ENCODE peak calls at places on chromosomes 5 and 9, in nine cellular contexts. One of them, this sample, is unnamed.

GRCh38 chr5:152255411-152255810 is 149.7 kb downstream of the NMUR2 start:
- DNase-seq in right lobe of liver: no peak
- DNase-seq in cardiac muscle cell: no peak
- DNase-seq in GM23338: no peak
- DNase-seq in adrenal gland: no peak
- DNase-seq in glutamatergic neuron: no peak
- DNase-seq in PC-3: no peak
- DNase-seq in kidney: no peak
- DNase-seq in retinal pigment epithelial cell: no peak
- DNase-seq in this sample: no peak

GRCh38 chr9:94139672-94140417 is 55.6 kb downstream of the PTPDC1 start:
- DNase-seq in right lobe of liver: no peak
- DNase-seq in cardiac muscle cell: no peak
- DNase-seq in GM23338: no peak
- DNase-seq in adrenal gland: peak
- DNase-seq in glutamatergic neuron: peak
- DNase-seq in PC-3: peak
- DNase-seq in kidney: peak
- DNase-seq in retinal pigment epithelial cell: peak
- DNase-seq in this sample: no peak

GRCh38 chr9:98978231-98978681 is 34.5 kb downstream of the COL15A1 start:
- DNase-seq in right lobe of liver: no peak
- DNase-seq in cardiac muscle cell: no peak
- DNase-seq in GM23338: peak
- DNase-seq in adrenal gland: peak
- DNase-seq in glutamatergic neuron: no peak
- DNase-seq in PC-3: no peak
- DNase-seq in kidney: no peak
- DNase-seq in retinal pigment epithelial cell: no peak
- DNase-seq in this sample: no peak

GRCh38 chr5:65938256-65938655 is 11.9 kb downstream of the ERBIN start:
- DNase-seq in right lobe of liver: no peak
- DNase-seq in cardiac muscle cell: no peak
- DNase-seq in GM23338: no peak
- DNase-seq in adrenal gland: no peak
- DNase-seq in glutamatergic neuron: no peak
- DNase-seq in PC-3: no peak
- DNase-seq in kidney: no peak
- DNase-seq in retinal pigment epithelial cell: no peak
- DNase-seq in this sample: no peak

GRCh38 chr9:93568169-93568568 is 8.2 kb upstream of the PHF2 start:
- DNase-seq in right lobe of liver: no peak
- DNase-seq in cardiac muscle cell: no peak
- DNase-seq in GM23338: no peak
- DNase-seq in adrenal gland: peak
- DNase-seq in glutamatergic neuron: no peak
- DNase-seq in PC-3: no peak
- DNase-seq in kidney: no peak
- DNase-seq in retinal pigment epithelial cell: no peak
- DNase-seq in this sample: no peak

GRCh38 chr9:91580136-91580535 is 156.5 kb upstream of the NFIL3 start:
- DNase-seq in right lobe of liver: no peak
- DNase-seq in cardiac muscle cell: peak
- DNase-seq in GM23338: peak
- DNase-seq in adrenal gland: no peak
- DNase-seq in glutamatergic neuron: no peak
- DNase-seq in PC-3: peak
- DNase-seq in kidney: no peak
- DNase-seq in retinal pigment epithelial cell: peak
- DNase-seq in this sample: no peak

GRCh38 chr9:114205171-114206015 is 50.1 kb downstream of the COL27A1 start:
- DNase-seq in right lobe of liver: no peak
- DNase-seq in cardiac muscle cell: no peak
- DNase-seq in GM23338: no peak
- DNase-seq in adrenal gland: no peak
- DNase-seq in glutamatergic neuron: no peak
- DNase-seq in PC-3: no peak
- DNase-seq in kidney: no peak
- DNase-seq in retinal pigment epithelial cell: no peak
- DNase-seq in this sample: no peak

GRCh38 chr5:78899922-78900362 is 85.2 kb downstream of the ARSB start:
- DNase-seq in right lobe of liver: no peak
- DNase-seq in cardiac muscle cell: peak
- DNase-seq in GM23338: peak
- DNase-seq in adrenal gland: peak
- DNase-seq in glutamatergic neuron: peak
- DNase-seq in PC-3: peak
- DNase-seq in kidney: no peak
- DNase-seq in retinal pigment epithelial cell: no peak
- DNase-seq in this sample: no peak

GRCh38 chr5:89397096-89397495 is 514.1 kb upstream of the MEF2C start:
- DNase-seq in right lobe of liver: no peak
- DNase-seq in cardiac muscle cell: no peak
- DNase-seq in GM23338: no peak
- DNase-seq in adrenal gland: no peak
- DNase-seq in glutamatergic neuron: no peak
- DNase-seq in PC-3: peak
- DNase-seq in kidney: no peak
- DNase-seq in retinal pigment epithelial cell: no peak
- DNase-seq in this sample: peak

GRCh38 chr5:23289162-23289561 is 218.2 kb upstream of the PRDM9 start:
- DNase-seq in right lobe of liver: no peak
- DNase-seq in cardiac muscle cell: no peak
- DNase-seq in GM23338: no peak
- DNase-seq in adrenal gland: no peak
- DNase-seq in glutamatergic neuron: no peak
- DNase-seq in PC-3: peak
- DNase-seq in kidney: no peak
- DNase-seq in retinal pigment epithelial cell: no peak
- DNase-seq in this sample: no peak

GRCh38 chr9:123438321-123438720 is 82.3 kb downstream of the CRB2 start:
- DNase-seq in right lobe of liver: no peak
- DNase-seq in cardiac muscle cell: no peak
- DNase-seq in GM23338: no peak
- DNase-seq in adrenal gland: no peak
- DNase-seq in glutamatergic neuron: no peak
- DNase-seq in PC-3: no peak
- DNase-seq in kidney: no peak
- DNase-seq in retinal pigment epithelial cell: peak
- DNase-seq in this sample: no peak

GRCh38 chr9:106420511-106420944 is 442.4 kb upstream of the ZNF462 start:
- DNase-seq in right lobe of liver: no peak
- DNase-seq in cardiac muscle cell: peak
- DNase-seq in GM23338: no peak
- DNase-seq in adrenal gland: no peak
- DNase-seq in glutamatergic neuron: no peak
- DNase-seq in PC-3: peak
- DNase-seq in kidney: no peak
- DNase-seq in retinal pigment epithelial cell: no peak
- DNase-seq in this sample: no peak

GRCh38 chr9:137441289-137441934 is at the start of gene ENTPD8:
- DNase-seq in right lobe of liver: peak
- DNase-seq in cardiac muscle cell: peak
- DNase-seq in GM23338: peak
- DNase-seq in adrenal gland: no peak
- DNase-seq in glutamatergic neuron: peak
- DNase-seq in PC-3: peak
- DNase-seq in kidney: peak
- DNase-seq in retinal pigment epithelial cell: no peak
- DNase-seq in this sample: peak

GRCh38 chr9:80320916-80321315 is 749.2 kb downstream of the TLE4 start:
- DNase-seq in right lobe of liver: no peak
- DNase-seq in cardiac muscle cell: no peak
- DNase-seq in GM23338: no peak
- DNase-seq in adrenal gland: no peak
- DNase-seq in glutamatergic neuron: no peak
- DNase-seq in PC-3: peak
- DNase-seq in kidney: no peak
- DNase-seq in retinal pigment epithelial cell: no peak
- DNase-seq in this sample: no peak

GRCh38 chr5:61881821-61882220 is 424.2 kb upstream of the KIF2A start:
- DNase-seq in right lobe of liver: no peak
- DNase-seq in cardiac muscle cell: no peak
- DNase-seq in GM23338: no peak
- DNase-seq in adrenal gland: no peak
- DNase-seq in glutamatergic neuron: no peak
- DNase-seq in PC-3: no peak
- DNase-seq in kidney: peak
- DNase-seq in retinal pigment epithelial cell: peak
- DNase-seq in this sample: no peak

GRCh38 chr5:131386779-131387178 is 122.9 kb downstream of the CDC42SE2 start:
- DNase-seq in right lobe of liver: no peak
- DNase-seq in cardiac muscle cell: no peak
- DNase-seq in GM23338: peak
- DNase-seq in adrenal gland: no peak
- DNase-seq in glutamatergic neuron: no peak
- DNase-seq in PC-3: peak
- DNase-seq in kidney: no peak
- DNase-seq in retinal pigment epithelial cell: no peak
- DNase-seq in this sample: no peak

GRCh38 chr5:62698756-62699155 is 120.1 kb downstream of the LRRC70 start:
- DNase-seq in right lobe of liver: no peak
- DNase-seq in cardiac muscle cell: no peak
- DNase-seq in GM23338: no peak
- DNase-seq in adrenal gland: no peak
- DNase-seq in glutamatergic neuron: no peak
- DNase-seq in PC-3: no peak
- DNase-seq in kidney: no peak
- DNase-seq in retinal pigment epithelial cell: no peak
- DNase-seq in this sample: no peak

DNA sequence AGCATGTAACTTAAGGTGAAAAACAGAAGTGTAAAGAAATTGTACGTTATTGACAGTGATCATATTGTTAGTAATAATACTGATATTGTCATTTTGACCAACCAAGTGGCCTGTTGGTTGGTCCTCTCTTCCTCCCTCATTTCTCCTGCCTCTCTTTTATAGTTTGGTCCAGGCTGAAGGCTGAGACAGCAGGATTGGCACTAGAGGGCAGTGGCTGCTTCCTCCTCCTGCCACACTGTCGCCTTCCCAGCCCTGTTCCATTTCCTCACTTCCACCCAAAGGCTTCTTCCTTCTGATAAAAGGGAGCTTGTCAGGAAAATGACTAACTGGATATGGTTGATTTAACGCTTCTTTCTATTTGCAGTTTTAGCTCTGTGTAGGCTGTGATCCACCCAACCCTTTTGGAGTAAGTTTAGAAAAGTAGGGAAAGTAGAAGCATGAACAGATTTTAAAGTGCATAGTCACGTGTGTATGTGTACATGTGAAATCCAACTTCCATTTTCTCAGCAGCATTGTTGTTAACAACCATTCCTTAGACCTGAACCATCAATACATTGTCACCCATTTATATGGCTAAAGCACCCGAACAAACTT is 35.6 kb downstream of the PTCD2 start:
- DNase-seq in right lobe of liver: no peak
- DNase-seq in cardiac muscle cell: peak
- DNase-seq in GM23338: peak
- DNase-seq in adrenal gland: no peak
- DNase-seq in glutamatergic neuron: peak
- DNase-seq in PC-3: peak
- DNase-seq in kidney: no peak
- DNase-seq in retinal pigment epithelial cell: no peak
- DNase-seq in this sample: no peak
- TF ChIP-seq CTCF in right lobe of liver: peak
- TF ChIP-seq CTCF in cardiac muscle cell: peak
- TF ChIP-seq CTCF in GM23338: peak
- TF ChIP-seq CTCF in adrenal gland: peak
- TF ChIP-seq CTCF in glutamatergic neuron: no peak
- TF ChIP-seq CTCF in PC-3: peak
- TF ChIP-seq CTCF in kidney: no peak
- TF ChIP-seq CTCF in retinal pigment epithelial cell: peak
- TF ChIP-seq CTCF in this sample: no peak

GRCh38 chr5:169648725-169649124 is 11.7 kb downstream of the DOCK2 start:
- DNase-seq in right lobe of liver: no peak
- DNase-seq in cardiac muscle cell: peak
- DNase-seq in GM23338: no peak
- DNase-seq in adrenal gland: no peak
- DNase-seq in glutamatergic neuron: no peak
- DNase-seq in PC-3: no peak
- DNase-seq in kidney: no peak
- DNase-seq in retinal pigment epithelial cell: no peak
- DNase-seq in this sample: peak
- TF ChIP-seq CTCF in right lobe of liver: no peak
- TF ChIP-seq CTCF in cardiac muscle cell: no peak
- TF ChIP-seq CTCF in GM23338: no peak
- TF ChIP-seq CTCF in adrenal gland: no peak
- TF ChIP-seq CTCF in glutamatergic neuron: no peak
- TF ChIP-seq CTCF in PC-3: no peak
- TF ChIP-seq CTCF in kidney: no peak
- TF ChIP-seq CTCF in retinal pigment epithelial cell: peak
- TF ChIP-seq CTCF in this sample: no peak

GRCh38 chr9:89593776-89594427 is 10.9 kb upstream of the GADD45G start:
- DNase-seq in right lobe of liver: peak
- DNase-seq in cardiac muscle cell: peak
- DNase-seq in GM23338: peak
- DNase-seq in adrenal gland: peak
- DNase-seq in glutamatergic neuron: peak
- DNase-seq in PC-3: peak
- DNase-seq in kidney: no peak
- DNase-seq in retinal pigment epithelial cell: no peak
- DNase-seq in this sample: no peak
- TF ChIP-seq CTCF in right lobe of liver: peak
- TF ChIP-seq CTCF in cardiac muscle cell: peak
- TF ChIP-seq CTCF in GM23338: peak
- TF ChIP-seq CTCF in adrenal gland: peak
- TF ChIP-seq CTCF in glutamatergic neuron: peak
- TF ChIP-seq CTCF in PC-3: peak
- TF ChIP-seq CTCF in kidney: peak
- TF ChIP-seq CTCF in retinal pigment epithelial cell: peak
- TF ChIP-seq CTCF in this sample: peak

DNA sequence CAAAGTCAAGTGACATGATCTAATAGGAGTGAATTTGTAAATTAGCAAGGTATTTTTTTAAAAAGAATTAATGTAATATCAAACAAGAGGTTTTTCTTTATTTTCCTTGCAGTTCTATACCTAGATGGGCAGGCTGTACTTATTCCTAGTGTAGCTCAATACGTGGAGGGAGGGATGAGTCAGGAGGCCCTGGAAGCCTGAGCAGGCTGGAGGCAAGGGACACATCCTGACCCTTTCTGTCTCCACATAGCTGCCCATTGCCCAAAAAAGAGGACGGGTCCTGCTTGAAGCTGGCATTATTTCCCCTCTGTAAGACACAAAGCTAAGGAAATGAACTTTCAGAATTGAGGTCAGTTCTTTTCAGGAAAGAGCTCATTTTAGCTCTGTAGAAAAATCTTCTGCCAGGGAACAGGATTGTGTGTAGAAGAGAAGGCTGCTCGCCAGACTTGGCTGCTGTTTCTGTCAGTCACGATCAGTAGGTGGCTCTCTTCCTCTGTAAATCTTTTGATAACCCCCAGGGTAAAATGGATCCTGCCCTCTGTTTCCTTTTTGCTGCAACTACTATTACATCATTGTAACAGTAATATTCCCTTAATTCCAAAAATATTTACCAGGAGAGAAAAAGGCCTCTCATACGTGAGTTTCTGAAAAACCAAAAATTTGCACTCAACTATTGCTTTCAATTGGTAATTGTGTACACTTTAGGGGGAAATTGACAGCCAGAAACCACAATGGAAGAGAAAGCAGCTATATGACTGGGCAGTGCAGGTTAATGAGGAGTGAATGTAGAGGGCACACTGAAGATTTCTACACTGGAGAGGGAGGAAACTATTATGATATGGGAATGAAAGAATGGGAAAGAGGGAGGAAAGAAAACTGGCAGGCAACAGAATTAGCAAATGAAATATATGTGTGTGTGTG is 12.3 kb upstream of the IFNW1 start:
- DNase-seq in right lobe of liver: no peak
- DNase-seq in cardiac muscle cell: peak
- DNase-seq in GM23338: peak
- DNase-seq in adrenal gland: no peak
- DNase-seq in glutamatergic neuron: no peak
- DNase-seq in PC-3: peak
- DNase-seq in kidney: no peak
- DNase-seq in retinal pigment epithelial cell: no peak
- DNase-seq in this sample: no peak
- TF ChIP-seq CTCF in right lobe of liver: no peak
- TF ChIP-seq CTCF in cardiac muscle cell: peak
- TF ChIP-seq CTCF in GM23338: peak
- TF ChIP-seq CTCF in adrenal gland: no peak
- TF ChIP-seq CTCF in glutamatergic neuron: no peak
- TF ChIP-seq CTCF in PC-3: peak
- TF ChIP-seq CTCF in kidney: no peak
- TF ChIP-seq CTCF in retinal pigment epithelial cell: peak
- TF ChIP-seq CTCF in this sample: peak